ENCODE peak calls at places on chromosomes 3 and 15, in seven cellular contexts. One of them, this sample, is unnamed.

GRCh38 chr15:96385195-96385594 is 54.7 kb downstream of the NR2F2 start:
- DNase-seq in progenitor cell of endocrine pancreas: no peak
- DNase-seq in endothelial cell: no peak
- DNase-seq in A549: no peak
- DNase-seq in mammary epithelial cell: no peak
- DNase-seq in Peyer's patch: no peak
- DNase-seq in BJ: no peak
- DNase-seq in this sample: no peak

GRCh38 chr3:135143474-135143873 is 348.4 kb downstream of the EPHB1 start:
- DNase-seq in Peyer's patch: no peak
- DNase-seq in progenitor cell of endocrine pancreas: no peak
- DNase-seq in mammary epithelial cell: no peak
- DNase-seq in BJ: no peak
- DNase-seq in A549: no peak
- DNase-seq in endothelial cell: no peak
- DNase-seq in this sample: no peak

GRCh38 chr3:171566803-171567422 is 106.7 kb upstream of the TNIK start:
- DNase-seq in BJ: no peak
- DNase-seq in A549: peak
- DNase-seq in progenitor cell of endocrine pancreas: no peak
- DNase-seq in mammary epithelial cell: peak
- DNase-seq in endothelial cell: no peak
- DNase-seq in Peyer's patch: no peak
- DNase-seq in this sample: no peak

GRCh38 chr15:66647358-66647757 is 54.7 kb upstream of the SMAD6 start:
- DNase-seq in A549: no peak
- DNase-seq in progenitor cell of endocrine pancreas: no peak
- DNase-seq in BJ: no peak
- DNase-seq in endothelial cell: no peak
- DNase-seq in mammary epithelial cell: peak
- DNase-seq in Peyer's patch: no peak
- DNase-seq in this sample: no peak

GRCh38 chr3:25854635-25855034 is 64.7 kb downstream of the OXSM start:
- DNase-seq in mammary epithelial cell: peak
- DNase-seq in Peyer's patch: no peak
- DNase-seq in progenitor cell of endocrine pancreas: no peak
- DNase-seq in A549: peak
- DNase-seq in BJ: no peak
- DNase-seq in endothelial cell: no peak
- DNase-seq in this sample: no peak

GRCh38 chr3:71444028-71444860 is 139.3 kb downstream of the FOXP1 start:
- DNase-seq in endothelial cell: peak
- DNase-seq in mammary epithelial cell: peak
- DNase-seq in A549: no peak
- DNase-seq in progenitor cell of endocrine pancreas: no peak
- DNase-seq in BJ: no peak
- DNase-seq in Peyer's patch: peak
- DNase-seq in this sample: peak

GRCh38 chr15:59812185-59812870 is 123.2 kb upstream of the BNIP2 start:
- DNase-seq in BJ: no peak
- DNase-seq in Peyer's patch: no peak
- DNase-seq in progenitor cell of endocrine pancreas: no peak
- DNase-seq in mammary epithelial cell: no peak
- DNase-seq in A549: no peak
- DNase-seq in endothelial cell: no peak
- DNase-seq in this sample: no peak

GRCh38 chr3:139173372-139174108 is 128.8 kb upstream of the PRR23C start:
- DNase-seq in mammary epithelial cell: no peak
- DNase-seq in BJ: no peak
- DNase-seq in progenitor cell of endocrine pancreas: no peak
- DNase-seq in A549: no peak
- DNase-seq in Peyer's patch: no peak
- DNase-seq in endothelial cell: no peak
- DNase-seq in this sample: no peak

GRCh38 chr15:77774350-77774749 is 141.6 kb upstream of the LINGO1 start:
- DNase-seq in BJ: no peak
- DNase-seq in A549: no peak
- DNase-seq in endothelial cell: no peak
- DNase-seq in progenitor cell of endocrine pancreas: no peak
- DNase-seq in Peyer's patch: no peak
- DNase-seq in mammary epithelial cell: no peak
- DNase-seq in this sample: no peak

GRCh38 chr3:64888165-64888564 is 200.4 kb upstream of the ADAMTS9 start:
- DNase-seq in A549: no peak
- DNase-seq in Peyer's patch: no peak
- DNase-seq in BJ: no peak
- DNase-seq in endothelial cell: no peak
- DNase-seq in mammary epithelial cell: no peak
- DNase-seq in progenitor cell of endocrine pancreas: no peak
- DNase-seq in this sample: no peak

GRCh38 chr3:30426319-30426993 is 179.9 kb upstream of the TGFBR2 start:
- DNase-seq in mammary epithelial cell: no peak
- DNase-seq in Peyer's patch: peak
- DNase-seq in BJ: no peak
- DNase-seq in A549: no peak
- DNase-seq in progenitor cell of endocrine pancreas: no peak
- DNase-seq in endothelial cell: no peak
- DNase-seq in this sample: no peak

GRCh38 chr3:195197764-195198423 is 73.1 kb downstream of the XXYLT1 start:
- DNase-seq in endothelial cell: no peak
- DNase-seq in mammary epithelial cell: peak
- DNase-seq in progenitor cell of endocrine pancreas: no peak
- DNase-seq in A549: peak
- DNase-seq in BJ: peak
- DNase-seq in Peyer's patch: peak
- DNase-seq in this sample: no peak

GRCh38 chr15:41078125-41078524 is 38.0 kb downstream of the INO80 start:
- DNase-seq in progenitor cell of endocrine pancreas: no peak
- DNase-seq in Peyer's patch: no peak
- DNase-seq in mammary epithelial cell: no peak
- DNase-seq in endothelial cell: no peak
- DNase-seq in BJ: no peak
- DNase-seq in A549: no peak
- DNase-seq in this sample: no peak

GRCh38 chr3:148880681-148881080 is 15.6 kb downstream of the CPA3 start:
- DNase-seq in Peyer's patch: no peak
- DNase-seq in endothelial cell: peak
- DNase-seq in progenitor cell of endocrine pancreas: no peak
- DNase-seq in A549: peak
- DNase-seq in mammary epithelial cell: no peak
- DNase-seq in BJ: no peak
- DNase-seq in this sample: no peak

GRCh38 chr3:176872771-176873209 is 324.5 kb downstream of the TBL1XR1 start:
- DNase-seq in A549: no peak
- DNase-seq in Peyer's patch: peak
- DNase-seq in mammary epithelial cell: peak
- DNase-seq in endothelial cell: peak
- DNase-seq in BJ: no peak
- DNase-seq in progenitor cell of endocrine pancreas: no peak
- DNase-seq in this sample: no peak

GRCh38 chr15:33608714-33609113 is 297.9 kb downstream of the RYR3 start:
- DNase-seq in endothelial cell: no peak
- DNase-seq in Peyer's patch: no peak
- DNase-seq in BJ: no peak
- DNase-seq in mammary epithelial cell: no peak
- DNase-seq in A549: no peak
- DNase-seq in progenitor cell of endocrine pancreas: no peak
- DNase-seq in this sample: no peak

GRCh38 chr3:17442332-17443049 is 299.9 kb downstream of the TBC1D5 start:
- DNase-seq in A549: no peak
- DNase-seq in BJ: no peak
- DNase-seq in Peyer's patch: no peak
- DNase-seq in mammary epithelial cell: peak
- DNase-seq in progenitor cell of endocrine pancreas: no peak
- DNase-seq in endothelial cell: no peak
- DNase-seq in this sample: no peak

GRCh38 chr3:5301671-5302297 is 114.3 kb downstream of the EDEM1 start:
- DNase-seq in endothelial cell: no peak
- DNase-seq in Peyer's patch: no peak
- DNase-seq in mammary epithelial cell: no peak
- DNase-seq in progenitor cell of endocrine pancreas: no peak
- DNase-seq in A549: no peak
- DNase-seq in BJ: no peak
- DNase-seq in this sample: no peak

GRCh38 chr3:172699070-172699469 is 11.8 kb downstream of the NCEH1 start:
- DNase-seq in BJ: no peak
- DNase-seq in endothelial cell: no peak
- DNase-seq in A549: no peak
- DNase-seq in Peyer's patch: no peak
- DNase-seq in progenitor cell of endocrine pancreas: no peak
- DNase-seq in mammary epithelial cell: no peak
- DNase-seq in this sample: no peak

GRCh38 chr15:73936181-73936580 is 9.9 kb downstream of the LOXL1 start:
- DNase-seq in Peyer's patch: no peak
- DNase-seq in endothelial cell: no peak
- DNase-seq in mammary epithelial cell: peak
- DNase-seq in BJ: no peak
- DNase-seq in A549: no peak
- DNase-seq in progenitor cell of endocrine pancreas: no peak
- DNase-seq in this sample: no peak

GRCh38 chr15:62164500-62165028 is 521 bp downstream of the C2CD4B start:
- DNase-seq in endothelial cell: peak
- DNase-seq in A549: peak
- DNase-seq in Peyer's patch: no peak
- DNase-seq in mammary epithelial cell: peak
- DNase-seq in BJ: no peak
- DNase-seq in progenitor cell of endocrine pancreas: peak
- DNase-seq in this sample: no peak

GRCh38 chr3:195013411-195013810 is 257.5 kb downstream of the XXYLT1 start:
- DNase-seq in Peyer's patch: peak
- DNase-seq in endothelial cell: no peak
- DNase-seq in mammary epithelial cell: no peak
- DNase-seq in A549: no peak
- DNase-seq in progenitor cell of endocrine pancreas: no peak
- DNase-seq in BJ: no peak
- DNase-seq in this sample: no peak

GRCh38 chr3:114442251-114442650 is 148.4 kb downstream of the TIGIT start:
- DNase-seq in endothelial cell: no peak
- DNase-seq in A549: no peak
- DNase-seq in Peyer's patch: no peak
- DNase-seq in BJ: no peak
- DNase-seq in mammary epithelial cell: no peak
- DNase-seq in progenitor cell of endocrine pancreas: no peak
- DNase-seq in this sample: no peak

GRCh38 chr3:43879166-43879565 is 188.4 kb downstream of the ABHD5 start:
- DNase-seq in mammary epithelial cell: peak
- DNase-seq in BJ: no peak
- DNase-seq in Peyer's patch: no peak
- DNase-seq in progenitor cell of endocrine pancreas: peak
- DNase-seq in endothelial cell: peak
- DNase-seq in A549: peak
- DNase-seq in this sample: no peak
- TF ChIP-seq CTCF in mammary epithelial cell: peak
- TF ChIP-seq CTCF in BJ: peak
- TF ChIP-seq CTCF in Peyer's patch: no peak
- TF ChIP-seq CTCF in progenitor cell of endocrine pancreas: peak
- TF ChIP-seq CTCF in endothelial cell: no peak
- TF ChIP-seq CTCF in A549: peak
- TF ChIP-seq CTCF in this sample: no peak

GRCh38 chr15:44545934-44546802 is 9.2 kb downstream of the EIF3J start:
- DNase-seq in BJ: peak
- DNase-seq in progenitor cell of endocrine pancreas: no peak
- DNase-seq in endothelial cell: no peak
- DNase-seq in mammary epithelial cell: peak
- DNase-seq in A549: no peak
- DNase-seq in Peyer's patch: no peak
- DNase-seq in this sample: peak
- TF ChIP-seq CTCF in BJ: peak
- TF ChIP-seq CTCF in progenitor cell of endocrine pancreas: peak
- TF ChIP-seq CTCF in endothelial cell: no peak
- TF ChIP-seq CTCF in mammary epithelial cell: peak
- TF ChIP-seq CTCF in A549: peak
- TF ChIP-seq CTCF in Peyer's patch: no peak
- TF ChIP-seq CTCF in this sample: peak

GRCh38 chr15:67916565-67916964 is 76.7 kb upstream of the RNU6-1 start:
- DNase-seq in mammary epithelial cell: no peak
- DNase-seq in endothelial cell: no peak
- DNase-seq in BJ: no peak
- DNase-seq in Peyer's patch: no peak
- DNase-seq in progenitor cell of endocrine pancreas: no peak
- DNase-seq in A549: no peak
- DNase-seq in this sample: no peak
- TF ChIP-seq CTCF in mammary epithelial cell: no peak
- TF ChIP-seq CTCF in endothelial cell: no peak
- TF ChIP-seq CTCF in BJ: no peak
- TF ChIP-seq CTCF in Peyer's patch: no peak
- TF ChIP-seq CTCF in progenitor cell of endocrine pancreas: no peak
- TF ChIP-seq CTCF in A549: no peak
- TF ChIP-seq CTCF in this sample: no peak

DNA sequence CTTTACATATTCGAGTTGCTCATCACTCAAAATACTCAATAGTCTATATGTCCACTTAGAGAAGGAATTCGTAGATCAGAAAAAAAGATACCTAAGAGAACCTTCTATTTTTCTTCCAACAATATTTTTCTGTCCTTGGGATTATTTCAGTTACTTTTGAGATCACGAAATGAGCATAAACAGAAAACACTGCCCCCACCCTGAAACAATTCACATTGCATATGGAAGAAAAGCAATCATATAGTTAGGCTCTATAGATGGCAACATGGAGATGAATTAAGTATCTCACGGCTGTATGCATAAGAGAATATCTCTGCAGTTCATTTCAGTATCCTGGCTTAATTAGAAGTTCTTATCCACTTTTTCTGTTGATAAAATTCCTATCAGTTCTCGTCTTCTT is 391.1 kb downstream of the FGF12 start:
- DNase-seq in A549: no peak
- DNase-seq in progenitor cell of endocrine pancreas: no peak
- DNase-seq in mammary epithelial cell: no peak
- DNase-seq in Peyer's patch: no peak
- DNase-seq in BJ: no peak
- DNase-seq in endothelial cell: no peak
- DNase-seq in this sample: no peak
- TF ChIP-seq CTCF in A549: no peak
- TF ChIP-seq CTCF in progenitor cell of endocrine pancreas: no peak
- TF ChIP-seq CTCF in mammary epithelial cell: peak
- TF ChIP-seq CTCF in Peyer's patch: no peak
- TF ChIP-seq CTCF in BJ: no peak
- TF ChIP-seq CTCF in endothelial cell: no peak
- TF ChIP-seq CTCF in this sample: no peak

GRCh38 chr3:13885704-13886010 is 5.8 kb upstream of the WNT7A start:
- DNase-seq in BJ: no peak
- DNase-seq in progenitor cell of endocrine pancreas: no peak
- DNase-seq in Peyer's patch: no peak
- DNase-seq in mammary epithelial cell: no peak
- DNase-seq in A549: no peak
- DNase-seq in endothelial cell: no peak
- DNase-seq in this sample: no peak
- TF ChIP-seq CTCF in BJ: no peak
- TF ChIP-seq CTCF in progenitor cell of endocrine pancreas: no peak
- TF ChIP-seq CTCF in Peyer's patch: no peak
- TF ChIP-seq CTCF in mammary epithelial cell: no peak
- TF ChIP-seq CTCF in A549: no peak
- TF ChIP-seq CTCF in endothelial cell: peak
- TF ChIP-seq CTCF in this sample: no peak

This sample was measured in CD14-positive monocyte.